ENCODE peak calls at places on chromosomes 3 and 15, in eight cellular contexts. Z is H1, O is endothelial cell of umbilical vein, P is transverse colon, L is prostate gland, B is esophagus muscularis mucosa, M is stomach, Y is HCT116. T is an unnamed sample.

GRCh38 chr3:22728406-22728805 is 474.7 kb upstream of the UBE2E2 start:
- DNase-seq in Z (no peak), O (no peak), P (no peak), L (no peak), B (no peak), M (no peak), Y (no peak), T (no peak)

GRCh38 chr3:186042521-186043202 is 66.2 kb downstream of the ETV5 start:
- DNase-seq in Z (no peak), O (no peak), P (no peak), L (no peak), B (peak; percentile 90), M (no peak), Y (no peak), T (no peak)

GRCh38 chr15:64651573-64652260 is 123.7 kb downstream of the RBPMS2 start:
- DNase-seq in Z (peak; percentile 10), O (no peak), P (no peak), L (no peak), B (no peak), M (no peak), Y (no peak), T (no peak)

GRCh38 chr15:60682115-60682514 is 203.2 kb upstream of the ICE2 start:
- DNase-seq in Z (no peak), O (no peak), P (no peak), L (no peak), B (no peak), M (no peak), Y (no peak), T (no peak)

GRCh38 chr3:16484216-16484615 is 29.3 kb downstream of the RFTN1 start:
- DNase-seq in Z (no peak), O (peak; percentile 91), P (peak; percentile 42), L (no peak), B (no peak), M (peak; percentile 40), Y (no peak), T (peak; percentile 48)

GRCh38 chr15:71792521-71792920 is 17.8 kb upstream of the NR2E3 start:
- DNase-seq in Z (no peak), O (peak; percentile 64), P (no peak), L (no peak), B (no peak), M (no peak), Y (no peak), T (no peak)

GRCh38 chr3:129558772-129559564 is 16.0 kb downstream of the H1-8 start:
- DNase-seq in Z (peak; percentile 15), O (peak; percentile 52), P (no peak), L (no peak), B (no peak), M (no peak), Y (no peak), T (no peak)

GRCh38 chr3:57048052-57048671 is 12.3 kb upstream of the SPATA12 start:
- DNase-seq in Z (no peak), O (peak; percentile 25), P (no peak), L (no peak), B (no peak), M (no peak), Y (no peak), T (no peak)

GRCh38 chr3:149828390-149828789 is 15.4 kb downstream of the RNF13 start:
- DNase-seq in Z (no peak), O (no peak), P (no peak), L (no peak), B (no peak), M (no peak), Y (no peak), T (no peak)

GRCh38 chr3:149830902-149831301 is 17.9 kb downstream of the RNF13 start:
- DNase-seq in Z (no peak), O (no peak), P (no peak), L (no peak), B (no peak), M (no peak), Y (no peak), T (no peak)

GRCh38 chr3:149832086-149832485 is 19.1 kb downstream of the RNF13 start:
- DNase-seq in Z (no peak), O (no peak), P (no peak), L (no peak), B (no peak), M (no peak), Y (no peak), T (no peak)

GRCh38 chr3:149833241-149833640 is 20.2 kb downstream of the RNF13 start:
- DNase-seq in Z (no peak), O (peak; percentile 2), P (no peak), L (no peak), B (no peak), M (no peak), Y (no peak), T (no peak)

DNA sequence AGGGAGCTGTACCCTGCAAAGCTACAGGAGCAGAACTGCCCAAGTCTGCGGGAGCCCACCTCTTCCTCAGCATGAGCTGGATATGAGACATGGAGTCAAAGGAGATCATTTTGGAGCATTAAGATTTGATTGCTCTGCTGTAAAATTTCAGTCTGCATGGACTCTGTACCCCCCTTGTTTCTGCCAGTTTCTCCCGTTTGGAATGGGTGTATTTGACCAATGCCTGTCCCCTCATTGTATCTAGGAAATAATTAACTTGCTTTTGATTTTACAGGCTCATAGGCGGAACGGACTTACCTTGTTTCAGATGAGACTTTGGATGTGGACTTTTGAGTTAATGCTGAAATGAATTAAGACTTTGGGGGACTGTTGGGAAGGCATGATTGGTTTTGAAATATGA is 18.3 kb downstream of the RNF13 start:
- DNase-seq in Z (no peak), O (no peak), P (no peak), L (no peak), B (no peak), M (no peak), Y (no peak), T (no peak)
- TF ChIP-seq POLR2AphosphoS5 in Z (no peak), O (no peak), P (no peak), L (no peak), B (no peak), M (no peak), Y (no peak), T (no peak)

GRCh38 chr3:88957751-88958452 is 149.5 kb upstream of the EPHA3 start:
- DNase-seq in Z (no peak), O (no peak), P (no peak), L (no peak), B (no peak), M (no peak), Y (no peak), T (no peak)
- H3K27ac ChIP-seq in Z (no peak overlapping the region), O (no peak overlapping the region), P (no peak overlapping the region), L (no peak overlapping the region), B (no peak overlapping the region), M (no peak overlapping the region), Y (no peak overlapping the region), T (no peak overlapping the region)

DNA sequence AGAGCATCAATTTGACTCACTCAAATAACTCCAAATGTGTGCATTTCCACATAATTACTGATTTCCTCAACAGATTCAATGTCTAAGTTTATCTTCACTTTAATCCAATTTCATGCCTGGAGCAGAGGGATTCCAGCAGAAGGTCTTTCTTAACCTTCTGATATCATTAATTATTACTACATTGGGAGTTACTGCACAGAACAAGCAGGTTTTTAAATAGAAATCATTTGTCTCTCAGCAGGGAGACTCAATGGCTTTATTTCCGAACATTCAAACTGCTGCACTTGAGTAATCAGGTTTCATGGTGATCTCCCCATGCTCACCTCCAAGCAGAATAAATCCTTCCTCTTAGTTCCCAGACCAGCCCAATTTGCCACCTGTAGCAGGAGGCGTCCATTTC is 264.8 kb upstream of the IGF1R start:
- DNase-seq in Z (no peak), O (no peak), P (no peak), L (no peak), B (no peak), M (no peak), Y (no peak), T (no peak)
- TF ChIP-seq POLR2AphosphoS5 in Z (no peak), O (no peak), P (no peak), L (no peak), B (no peak), M (no peak), Y (no peak), T (no peak)

DNA sequence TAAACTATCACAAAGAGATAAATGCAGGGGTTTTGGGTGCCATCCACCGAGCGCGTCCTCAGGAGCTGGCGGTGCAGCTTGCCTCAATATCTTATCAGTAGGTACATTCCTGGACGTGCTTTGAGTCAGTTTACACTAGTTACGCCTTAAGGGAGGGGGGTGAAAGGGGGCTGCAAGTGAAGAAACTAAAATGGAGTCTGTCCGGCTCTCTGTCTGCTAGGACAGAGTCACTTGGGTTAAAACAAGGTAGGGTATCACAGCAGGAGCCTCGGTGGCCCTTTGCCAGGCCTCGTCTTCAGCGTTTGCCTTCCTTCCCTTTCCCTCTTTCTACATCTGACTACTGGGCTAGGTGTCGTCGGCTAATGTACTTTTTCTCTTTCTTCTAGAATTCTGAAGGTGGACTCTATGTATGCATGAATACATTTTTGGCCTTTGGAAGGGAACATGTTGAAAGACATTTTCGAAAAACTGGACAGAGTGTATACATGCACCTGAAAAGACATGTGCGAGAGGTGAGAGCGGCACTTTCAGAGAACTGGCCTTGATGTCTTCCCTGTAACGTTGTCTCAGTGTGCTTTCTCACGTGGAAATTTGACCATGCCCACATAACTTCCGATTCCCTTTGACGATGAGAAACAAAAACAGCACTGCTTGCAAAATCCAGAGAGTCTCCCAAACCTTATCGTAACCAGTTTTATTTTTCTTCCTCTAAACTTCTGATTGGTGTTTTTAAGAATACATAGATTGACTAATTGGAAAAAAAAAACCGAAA is 28.8 kb downstream of the USP13 start:
- DNase-seq in Z (no peak), O (peak; percentile 16), P (no peak), L (no peak), B (peak; percentile 53), M (peak; percentile 30), Y (no peak), T (no peak)
- H3K27ac ChIP-seq in Z (no peak overlapping the region), O (no peak overlapping the region), P (no peak overlapping the region), L (no peak overlapping the region), B (no peak overlapping the region), M (peak overlapping the region; percentile 14), Y (no peak overlapping the region), T (no peak overlapping the region)

DNA sequence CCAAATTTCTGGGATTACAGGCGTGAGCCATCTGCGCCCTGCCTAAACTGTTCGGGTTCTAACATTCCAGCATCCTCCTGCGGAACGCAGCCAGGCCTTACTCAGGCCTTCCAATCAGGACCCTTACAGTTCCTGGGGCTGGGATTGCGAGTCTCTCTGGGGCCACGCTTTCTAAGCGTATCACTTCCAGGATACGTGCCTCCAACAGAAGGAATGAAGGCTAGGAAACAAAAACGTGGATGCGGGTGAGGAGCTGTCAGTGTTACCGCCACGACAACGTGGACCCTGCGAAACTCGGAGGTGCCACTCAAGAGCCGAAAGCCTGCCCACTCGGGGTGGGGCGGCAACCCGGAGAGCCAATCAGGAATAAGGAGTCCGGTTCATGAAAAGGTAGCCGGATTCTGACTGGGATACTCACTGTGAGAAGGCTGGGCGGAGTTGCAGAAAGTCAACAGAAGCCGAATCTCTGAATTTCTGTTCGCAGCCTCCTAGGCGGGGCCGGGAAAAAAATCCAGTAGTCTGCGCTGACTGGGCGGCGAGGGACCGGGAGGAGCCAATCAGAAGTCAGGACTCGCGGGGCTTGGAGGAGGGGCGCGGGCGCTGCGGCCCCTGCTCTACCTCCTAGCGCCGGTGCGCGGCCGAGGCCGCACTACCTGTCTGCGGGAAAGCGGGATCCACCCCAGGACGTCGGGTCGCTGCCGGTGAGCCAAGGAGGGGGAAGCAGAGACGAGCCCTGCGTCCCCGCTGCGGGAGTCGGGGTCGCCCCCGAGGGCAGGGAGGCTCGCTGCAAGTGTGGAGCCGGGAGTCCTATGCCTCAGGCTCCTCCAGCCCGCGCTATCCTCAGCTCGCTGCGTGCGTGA is at the start of gene HYKK:
- DNase-seq in Z (peak; percentile 87), O (peak; percentile 98), P (peak; percentile 94), L (peak; percentile 96), B (peak; percentile 98), M (peak; percentile 93), Y (peak; percentile 94), T (peak; percentile 93)
- TF ChIP-seq POLR2AphosphoS5 in Z (peak; percentile 32), O (peak; percentile 53), P (peak; percentile 54), L (peak; percentile 91), B (peak; percentile 74), M (peak; percentile 59), Y (peak; percentile 72), T (no peak)

T was measured in breast epithelium.